ENCODE peak calls at places on chromosomes 7 and 10, in ten cellular contexts. Y is NCI-H1105; A is T follicular helper cell; N is stimulated activated CD4-positive, alpha-beta T cell treated with anti-CD3 and anti-CD28 coated beads, Interleukin-4, amount 100 ng/mL, for 24 hours; Q is adrenal gland; C is right atrium auricular region; O is skeletal muscle cell; U is T1000; Z is CD4-positive, alpha-beta T cell; E is NCI-H2081. F is an unnamed sample.

GRCh38 chr7:22572937-22573336 is 72.9 kb upstream of the STEAP1B start:
- DNase-seq in C (no peak), U (peak), Y (no peak), O (no peak), Q (no peak), Z (no peak), E (no peak), A (no peak), N (no peak), F (no peak)

GRCh38 chr10:121339136-121339535 is 259.1 kb downstream of the FGFR2 start:
- DNase-seq in O (no peak), U (no peak), N (no peak), E (no peak), Q (no peak), C (no peak), Y (no peak), Z (no peak), A (no peak), F (no peak)

GRCh38 chr10:126939706-126940105 is 34.5 kb downstream of the DOCK1 start:
- DNase-seq in U (no peak), N (no peak), Q (no peak), A (no peak), Z (no peak), C (no peak), E (no peak), Y (no peak), O (no peak), F (no peak)

GRCh38 chr7:85479918-85480658 is 293.2 kb upstream of the SEMA3D start:
- DNase-seq in N (no peak), Z (no peak), Y (no peak), O (no peak), E (no peak), A (no peak), C (no peak), U (no peak), Q (no peak), F (no peak)

GRCh38 chr10:96648297-96648696 is 61.5 kb upstream of the TM9SF3 start:
- DNase-seq in N (no peak), Q (no peak), U (no peak), O (no peak), A (no peak), Y (no peak), C (no peak), Z (no peak), E (no peak), F (no peak)

GRCh38 chr10:31034041-31034918 is 2.6 kb upstream of the ZNF438 start:
- DNase-seq in A (no peak), E (no peak), Y (no peak), U (no peak), N (no peak), Z (no peak), C (no peak), Q (no peak), O (peak), F (no peak)

GRCh38 chr10:95660283-95660682 is 3.8 kb upstream of the ALDH18A1 start:
- DNase-seq in Y (no peak), C (no peak), A (no peak), Z (no peak), O (no peak), N (no peak), U (no peak), E (no peak), Q (no peak), F (no peak)

GRCh38 chr10:133158756-133159610 is 1.0 kb upstream of the KNDC1 start:
- DNase-seq in Y (peak), O (no peak), C (no peak), N (no peak), A (no peak), E (no peak), U (no peak), Z (no peak), Q (peak), F (peak)

GRCh38 chr7:50342616-50343114 is 38.1 kb downstream of the IKZF1 start:
- DNase-seq in O (peak), U (no peak), N (peak), C (no peak), E (peak), Z (peak), A (peak), Q (peak), Y (no peak), F (peak)

GRCh38 chr7:141416691-141417268 is 134.4 kb upstream of the AGK start:
- DNase-seq in N (no peak), O (no peak), E (peak), U (no peak), C (no peak), A (no peak), Z (no peak), Q (no peak), Y (no peak), F (no peak)

GRCh38 chr7:117731455-117731854 is 141.8 kb downstream of the CTTNBP2 start:
- DNase-seq in C (no peak), E (peak), O (no peak), Q (no peak), Y (no peak), N (no peak), Z (no peak), A (no peak), U (no peak), F (no peak)

GRCh38 chr10:71284544-71285179 is 34.4 kb upstream of the SLC29A3 start:
- DNase-seq in Q (no peak), N (no peak), O (no peak), E (no peak), Y (no peak), Z (no peak), A (no peak), U (no peak), C (no peak), F (no peak)

GRCh38 chr7:15938153-15938552 is 251.7 kb upstream of the MEOX2 start:
- DNase-seq in U (no peak), E (no peak), N (no peak), A (no peak), C (no peak), O (no peak), Q (no peak), Y (no peak), Z (no peak), F (no peak)

GRCh38 chr7:75732764-75733630 is 5.7 kb downstream of the HIP1 start:
- DNase-seq in Q (peak), Y (no peak), C (no peak), N (no peak), E (no peak), Z (no peak), O (peak), U (peak), A (no peak), F (no peak)

GRCh38 chr10:103676851-103677417 is 178.4 kb downstream of the SH3PXD2A start:
- DNase-seq in A (no peak), N (no peak), E (no peak), C (peak), Z (no peak), U (no peak), Q (peak), Y (no peak), O (peak), F (no peak)

GRCh38 chr10:79387466-79387973 is 40.3 kb downstream of the PPIF start:
- DNase-seq in U (no peak), A (no peak), O (no peak), C (no peak), Z (no peak), N (no peak), E (no peak), Y (no peak), Q (no peak), F (peak)

GRCh38 chr7:64541438-64542359 is 21.2 kb downstream of the ZNF680 start:
- DNase-seq in A (no peak), U (peak), Q (peak), E (no peak), C (no peak), Z (no peak), O (peak), N (no peak), Y (no peak), F (no peak)

GRCh38 chr7:100825215-100825671 is 2.1 kb downstream of the EPHB4 start:
- DNase-seq in A (no peak), N (no peak), Y (no peak), O (no peak), Q (peak), C (no peak), Z (no peak), E (peak), U (no peak), F (peak)

GRCh38 chr10:551489-552252 is 137.8 kb downstream of the DIP2C start:
- DNase-seq in U (no peak), O (no peak), E (no peak), C (no peak), A (no peak), Y (no peak), Z (no peak), N (no peak), Q (no peak), F (no peak)

GRCh38 chr10:96685297-96685696 is 35.0 kb downstream of the PIK3AP1 start:
- DNase-seq in C (no peak), N (no peak), Q (no peak), E (no peak), A (no peak), O (no peak), Z (no peak), Y (no peak), U (no peak), F (no peak)

GRCh38 chr7:26397786-26398435 is 106.2 kb downstream of the SNX10 start:
- DNase-seq in Q (peak), C (no peak), N (peak), E (no peak), Z (no peak), A (no peak), U (no peak), Y (no peak), O (no peak), F (peak)

GRCh38 chr7:45267262-45267661 is 109.7 kb downstream of the RAMP3 start:
- DNase-seq in Y (no peak), C (no peak), N (no peak), Z (no peak), Q (no peak), U (no peak), A (no peak), O (no peak), E (no peak), F (peak)